ENCODE peak calls at places on chromosomes 13 and 19, in five cellular contexts. R is T-helper 2 cell; P is substantia nigra; L is stimulated activated CD4-positive, alpha-beta T cell treated with anti-CD3 and anti-CD28 coated beads, Interleukin-12 subunit alpha, Interleukin-12 subunit beta, amount 100 ng/mL, for 4 hours; X is NCI-H1417. Y is an unnamed sample.

GRCh38 chr19:3807574-3808354 is 21.6 kb upstream of the MATK start:
- DNase-seq in R (no peak), P (no peak), L (no peak), X (no peak), Y (no peak)

GRCh38 chr13:73849292-73849691 is 284.9 kb downstream of the KLF12 start:
- DNase-seq in P (no peak), R (no peak), L (no peak), X (peak), Y (no peak)

GRCh38 chr13:33728271-33729037 is 89.5 kb upstream of the RFC3 start:
- DNase-seq in X (peak), R (no peak), L (no peak), P (no peak), Y (no peak)

GRCh38 chr19:5349041-5349440 is 8.4 kb upstream of the PTPRS start:
- DNase-seq in R (no peak), P (no peak), X (no peak), L (no peak), Y (no peak)

GRCh38 chr19:52070496-52070895 is 21.9 kb upstream of the ZNF432 start:
- DNase-seq in L (no peak), P (no peak), X (no peak), R (no peak), Y (no peak)

GRCh38 chr19:18109731-18110671 is 12.4 kb downstream of the MAST3 start:
- DNase-seq in X (peak), P (no peak), L (peak), R (peak), Y (peak)

GRCh38 chr19:19474950-19475781 is 40.2 kb downstream of the TSSK6 start:
- DNase-seq in P (no peak), X (no peak), R (no peak), L (no peak), Y (no peak)

GRCh38 chr19:10102787-10103236 is 334 bp upstream of the ANGPTL6 start:
- DNase-seq in R (no peak), X (no peak), P (no peak), L (no peak), Y (no peak)

GRCh38 chr19:48518207-48518606 is 6.6 kb upstream of the LMTK3 start:
- DNase-seq in P (no peak), L (no peak), R (no peak), X (peak), Y (no peak)

GRCh38 chr13:27044837-27045570 is 126.6 kb downstream of the USP12 start:
- DNase-seq in P (no peak), L (no peak), R (no peak), X (no peak), Y (no peak)

GRCh38 chr19:29062486-29063435 is 150.2 kb downstream of the UQCRFS1 start:
- DNase-seq in R (no peak), X (no peak), L (no peak), P (no peak), Y (no peak)

GRCh38 chr13:38430761-38431160 is 81.1 kb downstream of the UFM1 start:
- DNase-seq in P (no peak), X (no peak), L (no peak), R (no peak), Y (no peak)

GRCh38 chr13:86562876-86563275 is 763.7 kb upstream of the SLITRK6 start:
- DNase-seq in R (no peak), X (no peak), P (no peak), L (no peak), Y (no peak)

GRCh38 chr13:40113644-40114304 is 458.3 kb downstream of the COG6 start:
- DNase-seq in P (no peak), L (no peak), R (no peak), X (no peak), Y (no peak)

GRCh38 chr13:50798923-50799322 is 44.6 kb downstream of the DLEU7 start:
- DNase-seq in L (no peak), R (no peak), P (no peak), X (no peak), Y (no peak)

GRCh38 chr19:1408300-1409203 is 1.2 kb downstream of the DAZAP1 start:
- DNase-seq in X (peak), L (peak), R (peak), P (no peak), Y (peak)

GRCh38 chr13:106570354-106570822 is 2.5 kb upstream of the ARGLU1 start:
- DNase-seq in P (no peak), R (peak), X (no peak), L (peak), Y (peak)

GRCh38 chr19:48629599-48630288 is 7.4 kb downstream of the DBP start:
- DNase-seq in R (no peak), L (no peak), X (peak), P (peak), Y (no peak)

GRCh38 chr13:39023761-39024160 is 14.1 kb downstream of the PROSER1 start:
- DNase-seq in P (no peak), X (peak), R (no peak), L (no peak), Y (no peak)

GRCh38 chr13:109818136-109818535 is 31.8 kb upstream of the IRS2 start:
- DNase-seq in R (no peak), L (no peak), P (no peak), X (peak), Y (no peak)

GRCh38 chr13:50626031-50626643 is 217.4 kb downstream of the DLEU7 start:
- DNase-seq in L (no peak), X (no peak), R (no peak), P (no peak), Y (no peak)

GRCh38 chr13:45511310-45512147 is 46.8 kb downstream of the COG3 start:
- DNase-seq in L (no peak), P (no peak), X (peak), R (no peak), Y (peak)